ENCODE peak calls at places on chromosomes 4 and X, in eight cellular contexts. One of them, this sample, is unnamed.

GRCh38 chr4:3877236-3877635 is 111.1 kb downstream of the ADRA2C start:
- DNase-seq in stimulated activated CD4-positive, alpha-beta T cell treated with anti-CD3 and anti-CD28 coated beads, Interleukin-1b, Interleukin-23, amount 100 ng/mL, for 24 hours: no peak
- DNase-seq in GM23248: peak; percentile 41
- DNase-seq in breast epithelium: no peak
- DNase-seq in fibroblast of mammary gland: no peak
- DNase-seq in foreskin fibroblast: peak; percentile 59
- DNase-seq in fibroblast of the conjunctiva: no peak
- DNase-seq in islet precursor cell: no peak
- DNase-seq in this sample: no peak

GRCh38 chrX:109880629-109881028 is 122.3 kb upstream of the TMEM164 start:
- DNase-seq in fibroblast of mammary gland: no peak
- DNase-seq in GM23248: no peak
- DNase-seq in islet precursor cell: no peak
- DNase-seq in breast epithelium: no peak
- DNase-seq in stimulated activated CD4-positive, alpha-beta T cell treated with anti-CD3 and anti-CD28 coated beads, Interleukin-1b, Interleukin-23, amount 100 ng/mL, for 24 hours: no peak
- DNase-seq in foreskin fibroblast: no peak
- DNase-seq in fibroblast of the conjunctiva: no peak
- DNase-seq in this sample: no peak

GRCh38 chr4:27524224-27524623 is 663.6 kb downstream of the STIM2 start:
- DNase-seq in stimulated activated CD4-positive, alpha-beta T cell treated with anti-CD3 and anti-CD28 coated beads, Interleukin-1b, Interleukin-23, amount 100 ng/mL, for 24 hours: no peak
- DNase-seq in foreskin fibroblast: peak; percentile 1
- DNase-seq in islet precursor cell: no peak
- DNase-seq in GM23248: no peak
- DNase-seq in breast epithelium: no peak
- DNase-seq in fibroblast of mammary gland: no peak
- DNase-seq in fibroblast of the conjunctiva: no peak
- DNase-seq in this sample: peak; percentile 5

GRCh38 chr4:24880171-24880570 is 32.7 kb downstream of the CCDC149 start:
- DNase-seq in GM23248: no peak
- DNase-seq in breast epithelium: no peak
- DNase-seq in fibroblast of the conjunctiva: no peak
- DNase-seq in stimulated activated CD4-positive, alpha-beta T cell treated with anti-CD3 and anti-CD28 coated beads, Interleukin-1b, Interleukin-23, amount 100 ng/mL, for 24 hours: no peak
- DNase-seq in foreskin fibroblast: no peak
- DNase-seq in islet precursor cell: no peak
- DNase-seq in fibroblast of mammary gland: peak; percentile 16
- DNase-seq in this sample: no peak

GRCh38 chrX:38879631-38880220 is 78.5 kb downstream of the MID1IP1 start:
- DNase-seq in fibroblast of the conjunctiva: no peak
- DNase-seq in islet precursor cell: no peak
- DNase-seq in stimulated activated CD4-positive, alpha-beta T cell treated with anti-CD3 and anti-CD28 coated beads, Interleukin-1b, Interleukin-23, amount 100 ng/mL, for 24 hours: no peak
- DNase-seq in foreskin fibroblast: no peak
- DNase-seq in breast epithelium: no peak
- DNase-seq in fibroblast of mammary gland: no peak
- DNase-seq in GM23248: no peak
- DNase-seq in this sample: no peak

GRCh38 chr4:145805490-145805889 is 125.5 kb downstream of the C4orf51 start:
- DNase-seq in GM23248: no peak
- DNase-seq in breast epithelium: no peak
- DNase-seq in fibroblast of mammary gland: no peak
- DNase-seq in stimulated activated CD4-positive, alpha-beta T cell treated with anti-CD3 and anti-CD28 coated beads, Interleukin-1b, Interleukin-23, amount 100 ng/mL, for 24 hours: no peak
- DNase-seq in fibroblast of the conjunctiva: no peak
- DNase-seq in foreskin fibroblast: no peak
- DNase-seq in islet precursor cell: peak; percentile 98
- DNase-seq in this sample: no peak

GRCh38 chr4:26858035-26858918 is 2.4 kb upstream of the STIM2 start:
- DNase-seq in GM23248: no peak
- DNase-seq in islet precursor cell: no peak
- DNase-seq in fibroblast of mammary gland: no peak
- DNase-seq in foreskin fibroblast: no peak
- DNase-seq in fibroblast of the conjunctiva: no peak
- DNase-seq in breast epithelium: no peak
- DNase-seq in stimulated activated CD4-positive, alpha-beta T cell treated with anti-CD3 and anti-CD28 coated beads, Interleukin-1b, Interleukin-23, amount 100 ng/mL, for 24 hours: no peak
- DNase-seq in this sample: no peak

GRCh38 chr4:182916483-182917181 is 554 bp downstream of the DCTD start:
- DNase-seq in stimulated activated CD4-positive, alpha-beta T cell treated with anti-CD3 and anti-CD28 coated beads, Interleukin-1b, Interleukin-23, amount 100 ng/mL, for 24 hours: no peak
- DNase-seq in fibroblast of the conjunctiva: peak; percentile 20
- DNase-seq in GM23248: peak; percentile 90
- DNase-seq in islet precursor cell: peak; percentile 77
- DNase-seq in breast epithelium: peak; percentile 63
- DNase-seq in fibroblast of mammary gland: peak; percentile 67
- DNase-seq in foreskin fibroblast: peak; percentile 86
- DNase-seq in this sample: no peak

GRCh38 chrX:7108995-7109634 is 38.4 kb upstream of the STS start:
- DNase-seq in stimulated activated CD4-positive, alpha-beta T cell treated with anti-CD3 and anti-CD28 coated beads, Interleukin-1b, Interleukin-23, amount 100 ng/mL, for 24 hours: no peak
- DNase-seq in breast epithelium: no peak
- DNase-seq in foreskin fibroblast: no peak
- DNase-seq in fibroblast of mammary gland: no peak
- DNase-seq in islet precursor cell: no peak
- DNase-seq in fibroblast of the conjunctiva: no peak
- DNase-seq in GM23248: peak; percentile 15
- DNase-seq in this sample: no peak

GRCh38 chrX:153633048-153633447 is 14.0 kb upstream of the DUSP9 start:
- DNase-seq in fibroblast of the conjunctiva: no peak
- DNase-seq in foreskin fibroblast: no peak
- DNase-seq in fibroblast of mammary gland: no peak
- DNase-seq in stimulated activated CD4-positive, alpha-beta T cell treated with anti-CD3 and anti-CD28 coated beads, Interleukin-1b, Interleukin-23, amount 100 ng/mL, for 24 hours: no peak
- DNase-seq in islet precursor cell: no peak
- DNase-seq in GM23248: no peak
- DNase-seq in breast epithelium: no peak
- DNase-seq in this sample: no peak

GRCh38 chrX:47174846-47175587 is 18.6 kb upstream of the UBA1 start:
- DNase-seq in fibroblast of the conjunctiva: no peak
- DNase-seq in islet precursor cell: peak; percentile 32
- DNase-seq in stimulated activated CD4-positive, alpha-beta T cell treated with anti-CD3 and anti-CD28 coated beads, Interleukin-1b, Interleukin-23, amount 100 ng/mL, for 24 hours: no peak
- DNase-seq in breast epithelium: no peak
- DNase-seq in foreskin fibroblast: no peak
- DNase-seq in GM23248: no peak
- DNase-seq in fibroblast of mammary gland: no peak
- DNase-seq in this sample: no peak

This sample was measured in skeletal muscle cell.